ENCODE peak calls at places on chromosome 4, in nine cellular contexts. W is cardiac muscle cell, K is sciatic nerve, O is HuH-7, Y is H4, L is stomach, Q is mammary epithelial cell, C is GM12892, H is AG09319. E is an unnamed sample.

GRCh38 chr4:79864470-79865190 is 208.4 kb downstream of the ANTXR2 start:
- DNase-seq in W (no peak), K (no peak), O (no peak), Y (no peak), L (no peak), Q (peak; percentile 3), C (no peak), H (no peak), E (no peak)

GRCh38 chr4:169070071-169070894 is 60.2 kb upstream of the CBR4 start:
- DNase-seq in W (peak; percentile 97), K (no peak), O (no peak), Y (peak; percentile 84), L (peak; percentile 72), Q (peak; percentile 99), C (no peak), H (peak; percentile 74), E (peak; percentile 62)

GRCh38 chr4:3824521-3825270 is 58.5 kb downstream of the ADRA2C start:
- DNase-seq in W (no peak), K (no peak), O (no peak), Y (no peak), L (no peak), Q (no peak), C (no peak), H (no peak), E (peak; percentile 34)

GRCh38 chr4:53321151-53321987 is 44.5 kb downstream of the SCFD2 start:
- DNase-seq in W (peak; percentile 78), K (no peak), O (no peak), Y (peak; percentile 84), L (no peak), Q (peak; percentile 61), C (no peak), H (peak; percentile 87), E (no peak)

GRCh38 chr4:53579826-53580225 is 11.5 kb downstream of the LNX1 start:
- DNase-seq in W (no peak), K (no peak), O (no peak), Y (no peak), L (no peak), Q (no peak), C (no peak), H (no peak), E (no peak)

GRCh38 chr4:55468724-55469123 is 73.0 kb downstream of the TMEM165 start:
- DNase-seq in W (peak; percentile 52), K (no peak), O (no peak), Y (peak; percentile 38), L (no peak), Q (peak; percentile 28), C (no peak), H (no peak), E (no peak)

GRCh38 chr4:108117473-108118182 is 51.1 kb downstream of the LEF1 start:
- DNase-seq in W (peak; percentile 5), K (no peak), O (no peak), Y (no peak), L (no peak), Q (no peak), C (no peak), H (no peak), E (no peak)

GRCh38 chr4:7434766-7435150 is at the start of gene PSAPL1:
- DNase-seq in W (peak; percentile 81), K (no peak), O (peak; percentile 93), Y (peak; percentile 49), L (peak; percentile 74), Q (peak; percentile 60), C (no peak), H (no peak), E (peak; percentile 55)

GRCh38 chr4:153488719-153489384 is 22.7 kb downstream of the TMEM131L start:
- DNase-seq in W (peak; percentile 18), K (peak; percentile 74), O (no peak), Y (no peak), L (no peak), Q (peak; percentile 72), C (no peak), H (no peak), E (no peak)

GRCh38 chr4:6779667-6780565 is 2.6 kb upstream of the KIAA0232 start:
- DNase-seq in W (peak; percentile 58), K (peak; percentile 51), O (peak; percentile 68), Y (no peak), L (no peak), Q (no peak), C (no peak), H (no peak), E (no peak)

GRCh38 chr4:25172964-25173917 is 13.0 kb upstream of the SEPSECS start:
- DNase-seq in W (peak; percentile 96), K (no peak), O (no peak), Y (peak; percentile 81), L (no peak), Q (peak; percentile 96), C (no peak), H (peak; percentile 81), E (no peak)

GRCh38 chr4:150145090-150145949 is 67.1 kb downstream of the DCLK2 start:
- DNase-seq in W (no peak), K (no peak), O (peak; percentile 8), Y (no peak), L (no peak), Q (no peak), C (no peak), H (no peak), E (no peak)